ENCODE peak calls at places on chromosomes 11 and 22, in six cellular contexts. One of them, this sample, is unnamed.
A peak's percentile ranks its signal among the peaks of the same experiment; 100 is the strongest.

GRCh38 chr11:69611548-69612526 is 29.1 kb upstream of the CCND1 start:
- DNase-seq in activated CD4-positive, alpha-beta T cell treated with anti-CD3 and anti-CD28 coated beads for 24 hours: no peak
- DNase-seq in stimulated activated CD4-positive, alpha-beta T cell treated with anti-CD3 and anti-CD28 coated beads, Interleukin-15, amount 100 ng/mL, for 1 hour: no peak
- DNase-seq in neuronal stem cell: no peak
- DNase-seq in stimulated activated CD8-positive, alpha-beta memory T cell treated with anti-CD3 and anti-CD28 coated beads, Interleukin-12 subunit alpha, Interleukin-12 subunit beta, amount 100 ng/mL, for 1 hour: no peak
- DNase-seq in activated CD8-positive, alpha-beta memory T cell treated with anti-CD3 and anti-CD28 coated beads, Interleukin-2, amount 10 ng/mL, durations not matched to agents 7 days and 5 days: no peak
- DNase-seq in this sample: no peak

GRCh38 chr11:573146-573759 is 3.0 kb upstream of the PHRF1 start:
- DNase-seq in activated CD4-positive, alpha-beta T cell treated with anti-CD3 and anti-CD28 coated beads for 24 hours: no peak
- DNase-seq in stimulated activated CD4-positive, alpha-beta T cell treated with anti-CD3 and anti-CD28 coated beads, Interleukin-15, amount 100 ng/mL, for 1 hour: no peak
- DNase-seq in neuronal stem cell: no peak
- DNase-seq in stimulated activated CD8-positive, alpha-beta memory T cell treated with anti-CD3 and anti-CD28 coated beads, Interleukin-12 subunit alpha, Interleukin-12 subunit beta, amount 100 ng/mL, for 1 hour: no peak
- DNase-seq in activated CD8-positive, alpha-beta memory T cell treated with anti-CD3 and anti-CD28 coated beads, Interleukin-2, amount 10 ng/mL, durations not matched to agents 7 days and 5 days: no peak
- DNase-seq in this sample: no peak

GRCh38 chr22:30968015-30968923 is at the start of gene MORC2:
- DNase-seq in activated CD4-positive, alpha-beta T cell treated with anti-CD3 and anti-CD28 coated beads for 24 hours: no peak
- DNase-seq in stimulated activated CD4-positive, alpha-beta T cell treated with anti-CD3 and anti-CD28 coated beads, Interleukin-15, amount 100 ng/mL, for 1 hour: no peak
- DNase-seq in neuronal stem cell: peak; percentile 20
- DNase-seq in stimulated activated CD8-positive, alpha-beta memory T cell treated with anti-CD3 and anti-CD28 coated beads, Interleukin-12 subunit alpha, Interleukin-12 subunit beta, amount 100 ng/mL, for 1 hour: peak; percentile 2
- DNase-seq in activated CD8-positive, alpha-beta memory T cell treated with anti-CD3 and anti-CD28 coated beads, Interleukin-2, amount 10 ng/mL, durations not matched to agents 7 days and 5 days: no peak
- DNase-seq in this sample: no peak

GRCh38 chr22:43520632-43521039 is 108.8 kb downstream of the MPPED1 start:
- DNase-seq in activated CD4-positive, alpha-beta T cell treated with anti-CD3 and anti-CD28 coated beads for 24 hours: no peak
- DNase-seq in stimulated activated CD4-positive, alpha-beta T cell treated with anti-CD3 and anti-CD28 coated beads, Interleukin-15, amount 100 ng/mL, for 1 hour: no peak
- DNase-seq in neuronal stem cell: no peak
- DNase-seq in stimulated activated CD8-positive, alpha-beta memory T cell treated with anti-CD3 and anti-CD28 coated beads, Interleukin-12 subunit alpha, Interleukin-12 subunit beta, amount 100 ng/mL, for 1 hour: no peak
- DNase-seq in activated CD8-positive, alpha-beta memory T cell treated with anti-CD3 and anti-CD28 coated beads, Interleukin-2, amount 10 ng/mL, durations not matched to agents 7 days and 5 days: no peak
- DNase-seq in this sample: no peak

GRCh38 chr11:71255323-71255722 is 2.9 kb upstream of the SHANK2 start:
- DNase-seq in activated CD4-positive, alpha-beta T cell treated with anti-CD3 and anti-CD28 coated beads for 24 hours: no peak
- DNase-seq in stimulated activated CD4-positive, alpha-beta T cell treated with anti-CD3 and anti-CD28 coated beads, Interleukin-15, amount 100 ng/mL, for 1 hour: no peak
- DNase-seq in neuronal stem cell: no peak
- DNase-seq in stimulated activated CD8-positive, alpha-beta memory T cell treated with anti-CD3 and anti-CD28 coated beads, Interleukin-12 subunit alpha, Interleukin-12 subunit beta, amount 100 ng/mL, for 1 hour: no peak
- DNase-seq in activated CD8-positive, alpha-beta memory T cell treated with anti-CD3 and anti-CD28 coated beads, Interleukin-2, amount 10 ng/mL, durations not matched to agents 7 days and 5 days: no peak
- DNase-seq in this sample: no peak

GRCh38 chr22:49855491-49855911 is 1.9 kb downstream of the ZBED4 start:
- DNase-seq in activated CD4-positive, alpha-beta T cell treated with anti-CD3 and anti-CD28 coated beads for 24 hours: no peak
- DNase-seq in stimulated activated CD4-positive, alpha-beta T cell treated with anti-CD3 and anti-CD28 coated beads, Interleukin-15, amount 100 ng/mL, for 1 hour: no peak
- DNase-seq in neuronal stem cell: no peak
- DNase-seq in stimulated activated CD8-positive, alpha-beta memory T cell treated with anti-CD3 and anti-CD28 coated beads, Interleukin-12 subunit alpha, Interleukin-12 subunit beta, amount 100 ng/mL, for 1 hour: no peak
- DNase-seq in activated CD8-positive, alpha-beta memory T cell treated with anti-CD3 and anti-CD28 coated beads, Interleukin-2, amount 10 ng/mL, durations not matched to agents 7 days and 5 days: no peak
- DNase-seq in this sample: no peak

GRCh38 chr22:29633514-29634312 is 30.3 kb downstream of the NF2 start:
- DNase-seq in activated CD4-positive, alpha-beta T cell treated with anti-CD3 and anti-CD28 coated beads for 24 hours: no peak
- DNase-seq in stimulated activated CD4-positive, alpha-beta T cell treated with anti-CD3 and anti-CD28 coated beads, Interleukin-15, amount 100 ng/mL, for 1 hour: no peak
- DNase-seq in neuronal stem cell: no peak
- DNase-seq in stimulated activated CD8-positive, alpha-beta memory T cell treated with anti-CD3 and anti-CD28 coated beads, Interleukin-12 subunit alpha, Interleukin-12 subunit beta, amount 100 ng/mL, for 1 hour: no peak
- DNase-seq in activated CD8-positive, alpha-beta memory T cell treated with anti-CD3 and anti-CD28 coated beads, Interleukin-2, amount 10 ng/mL, durations not matched to agents 7 days and 5 days: no peak
- DNase-seq in this sample: no peak

GRCh38 chr11:69443968-69444364 is 37.5 kb upstream of the LINC01488 start:
- DNase-seq in activated CD4-positive, alpha-beta T cell treated with anti-CD3 and anti-CD28 coated beads for 24 hours: no peak
- DNase-seq in stimulated activated CD4-positive, alpha-beta T cell treated with anti-CD3 and anti-CD28 coated beads, Interleukin-15, amount 100 ng/mL, for 1 hour: no peak
- DNase-seq in neuronal stem cell: no peak
- DNase-seq in stimulated activated CD8-positive, alpha-beta memory T cell treated with anti-CD3 and anti-CD28 coated beads, Interleukin-12 subunit alpha, Interleukin-12 subunit beta, amount 100 ng/mL, for 1 hour: no peak
- DNase-seq in activated CD8-positive, alpha-beta memory T cell treated with anti-CD3 and anti-CD28 coated beads, Interleukin-2, amount 10 ng/mL, durations not matched to agents 7 days and 5 days: no peak
- DNase-seq in this sample: no peak

GRCh38 chr11:72084076-72084475 is 3.4 kb downstream of the LRRC51 start:
- DNase-seq in activated CD4-positive, alpha-beta T cell treated with anti-CD3 and anti-CD28 coated beads for 24 hours: no peak
- DNase-seq in stimulated activated CD4-positive, alpha-beta T cell treated with anti-CD3 and anti-CD28 coated beads, Interleukin-15, amount 100 ng/mL, for 1 hour: no peak
- DNase-seq in neuronal stem cell: no peak
- DNase-seq in stimulated activated CD8-positive, alpha-beta memory T cell treated with anti-CD3 and anti-CD28 coated beads, Interleukin-12 subunit alpha, Interleukin-12 subunit beta, amount 100 ng/mL, for 1 hour: no peak
- DNase-seq in activated CD8-positive, alpha-beta memory T cell treated with anti-CD3 and anti-CD28 coated beads, Interleukin-2, amount 10 ng/mL, durations not matched to agents 7 days and 5 days: no peak
- DNase-seq in this sample: no peak

GRCh38 chr22:48744967-48745841 is 1082.5 kb downstream of the BRD1 start:
- DNase-seq in activated CD4-positive, alpha-beta T cell treated with anti-CD3 and anti-CD28 coated beads for 24 hours: no peak
- DNase-seq in stimulated activated CD4-positive, alpha-beta T cell treated with anti-CD3 and anti-CD28 coated beads, Interleukin-15, amount 100 ng/mL, for 1 hour: no peak
- DNase-seq in neuronal stem cell: no peak
- DNase-seq in stimulated activated CD8-positive, alpha-beta memory T cell treated with anti-CD3 and anti-CD28 coated beads, Interleukin-12 subunit alpha, Interleukin-12 subunit beta, amount 100 ng/mL, for 1 hour: no peak
- DNase-seq in activated CD8-positive, alpha-beta memory T cell treated with anti-CD3 and anti-CD28 coated beads, Interleukin-2, amount 10 ng/mL, durations not matched to agents 7 days and 5 days: peak; percentile 7
- DNase-seq in this sample: no peak

GRCh38 chr22:17501679-17502285 is 61.5 kb upstream of the SLC25A18 start:
- DNase-seq in activated CD4-positive, alpha-beta T cell treated with anti-CD3 and anti-CD28 coated beads for 24 hours: peak; percentile 10
- DNase-seq in stimulated activated CD4-positive, alpha-beta T cell treated with anti-CD3 and anti-CD28 coated beads, Interleukin-15, amount 100 ng/mL, for 1 hour: no peak
- DNase-seq in neuronal stem cell: peak; percentile 42
- DNase-seq in stimulated activated CD8-positive, alpha-beta memory T cell treated with anti-CD3 and anti-CD28 coated beads, Interleukin-12 subunit alpha, Interleukin-12 subunit beta, amount 100 ng/mL, for 1 hour: peak; percentile 4
- DNase-seq in activated CD8-positive, alpha-beta memory T cell treated with anti-CD3 and anti-CD28 coated beads, Interleukin-2, amount 10 ng/mL, durations not matched to agents 7 days and 5 days: no peak
- DNase-seq in this sample: peak; percentile 8

GRCh38 chr11:2580444-2581050 is 119.2 kb downstream of the KCNQ1OT1 start:
- DNase-seq in activated CD4-positive, alpha-beta T cell treated with anti-CD3 and anti-CD28 coated beads for 24 hours: no peak
- DNase-seq in stimulated activated CD4-positive, alpha-beta T cell treated with anti-CD3 and anti-CD28 coated beads, Interleukin-15, amount 100 ng/mL, for 1 hour: no peak
- DNase-seq in neuronal stem cell: no peak
- DNase-seq in stimulated activated CD8-positive, alpha-beta memory T cell treated with anti-CD3 and anti-CD28 coated beads, Interleukin-12 subunit alpha, Interleukin-12 subunit beta, amount 100 ng/mL, for 1 hour: no peak
- DNase-seq in activated CD8-positive, alpha-beta memory T cell treated with anti-CD3 and anti-CD28 coated beads, Interleukin-2, amount 10 ng/mL, durations not matched to agents 7 days and 5 days: peak; percentile 30
- DNase-seq in this sample: no peak

GRCh38 chr11:75582935-75583709 is 21.1 kb downstream of the SERPINH1 start:
- DNase-seq in activated CD4-positive, alpha-beta T cell treated with anti-CD3 and anti-CD28 coated beads for 24 hours: peak; percentile 40
- DNase-seq in stimulated activated CD4-positive, alpha-beta T cell treated with anti-CD3 and anti-CD28 coated beads, Interleukin-15, amount 100 ng/mL, for 1 hour: peak; percentile 14
- DNase-seq in neuronal stem cell: peak; percentile 81
- DNase-seq in stimulated activated CD8-positive, alpha-beta memory T cell treated with anti-CD3 and anti-CD28 coated beads, Interleukin-12 subunit alpha, Interleukin-12 subunit beta, amount 100 ng/mL, for 1 hour: no peak
- DNase-seq in activated CD8-positive, alpha-beta memory T cell treated with anti-CD3 and anti-CD28 coated beads, Interleukin-2, amount 10 ng/mL, durations not matched to agents 7 days and 5 days: peak; percentile 79
- DNase-seq in this sample: no peak

GRCh38 chr11:102367364-102367763 is 20.4 kb downstream of the BIRC2 start:
- DNase-seq in activated CD4-positive, alpha-beta T cell treated with anti-CD3 and anti-CD28 coated beads for 24 hours: no peak
- DNase-seq in stimulated activated CD4-positive, alpha-beta T cell treated with anti-CD3 and anti-CD28 coated beads, Interleukin-15, amount 100 ng/mL, for 1 hour: no peak
- DNase-seq in neuronal stem cell: no peak
- DNase-seq in stimulated activated CD8-positive, alpha-beta memory T cell treated with anti-CD3 and anti-CD28 coated beads, Interleukin-12 subunit alpha, Interleukin-12 subunit beta, amount 100 ng/mL, for 1 hour: no peak
- DNase-seq in activated CD8-positive, alpha-beta memory T cell treated with anti-CD3 and anti-CD28 coated beads, Interleukin-2, amount 10 ng/mL, durations not matched to agents 7 days and 5 days: no peak
- DNase-seq in this sample: no peak

GRCh38 chr11:64742087-64742939 is 1.6 kb downstream of the RASGRP2 start:
- DNase-seq in activated CD4-positive, alpha-beta T cell treated with anti-CD3 and anti-CD28 coated beads for 24 hours: no peak
- DNase-seq in stimulated activated CD4-positive, alpha-beta T cell treated with anti-CD3 and anti-CD28 coated beads, Interleukin-15, amount 100 ng/mL, for 1 hour: no peak
- DNase-seq in neuronal stem cell: no peak
- DNase-seq in stimulated activated CD8-positive, alpha-beta memory T cell treated with anti-CD3 and anti-CD28 coated beads, Interleukin-12 subunit alpha, Interleukin-12 subunit beta, amount 100 ng/mL, for 1 hour: no peak
- DNase-seq in activated CD8-positive, alpha-beta memory T cell treated with anti-CD3 and anti-CD28 coated beads, Interleukin-2, amount 10 ng/mL, durations not matched to agents 7 days and 5 days: peak; percentile 59
- DNase-seq in this sample: no peak

GRCh38 chr11:133827556-133827955 is 17.8 kb downstream of the SPATA19 start:
- DNase-seq in activated CD4-positive, alpha-beta T cell treated with anti-CD3 and anti-CD28 coated beads for 24 hours: no peak
- DNase-seq in stimulated activated CD4-positive, alpha-beta T cell treated with anti-CD3 and anti-CD28 coated beads, Interleukin-15, amount 100 ng/mL, for 1 hour: no peak
- DNase-seq in neuronal stem cell: no peak
- DNase-seq in stimulated activated CD8-positive, alpha-beta memory T cell treated with anti-CD3 and anti-CD28 coated beads, Interleukin-12 subunit alpha, Interleukin-12 subunit beta, amount 100 ng/mL, for 1 hour: no peak
- DNase-seq in activated CD8-positive, alpha-beta memory T cell treated with anti-CD3 and anti-CD28 coated beads, Interleukin-2, amount 10 ng/mL, durations not matched to agents 7 days and 5 days: no peak
- DNase-seq in this sample: no peak

GRCh38 chr22:38477515-38477914 is 9.6 kb downstream of the KDELR3 start:
- DNase-seq in activated CD4-positive, alpha-beta T cell treated with anti-CD3 and anti-CD28 coated beads for 24 hours: no peak
- DNase-seq in stimulated activated CD4-positive, alpha-beta T cell treated with anti-CD3 and anti-CD28 coated beads, Interleukin-15, amount 100 ng/mL, for 1 hour: no peak
- DNase-seq in neuronal stem cell: no peak
- DNase-seq in stimulated activated CD8-positive, alpha-beta memory T cell treated with anti-CD3 and anti-CD28 coated beads, Interleukin-12 subunit alpha, Interleukin-12 subunit beta, amount 100 ng/mL, for 1 hour: no peak
- DNase-seq in activated CD8-positive, alpha-beta memory T cell treated with anti-CD3 and anti-CD28 coated beads, Interleukin-2, amount 10 ng/mL, durations not matched to agents 7 days and 5 days: no peak
- DNase-seq in this sample: no peak

GRCh38 chr22:27718186-27719032 is 83.1 kb downstream of the MN1 start:
- DNase-seq in activated CD4-positive, alpha-beta T cell treated with anti-CD3 and anti-CD28 coated beads for 24 hours: no peak
- DNase-seq in stimulated activated CD4-positive, alpha-beta T cell treated with anti-CD3 and anti-CD28 coated beads, Interleukin-15, amount 100 ng/mL, for 1 hour: no peak
- DNase-seq in neuronal stem cell: no peak
- DNase-seq in stimulated activated CD8-positive, alpha-beta memory T cell treated with anti-CD3 and anti-CD28 coated beads, Interleukin-12 subunit alpha, Interleukin-12 subunit beta, amount 100 ng/mL, for 1 hour: no peak
- DNase-seq in activated CD8-positive, alpha-beta memory T cell treated with anti-CD3 and anti-CD28 coated beads, Interleukin-2, amount 10 ng/mL, durations not matched to agents 7 days and 5 days: no peak
- DNase-seq in this sample: no peak